ENCODE peak calls at places on chromosomes 13 and 19, in ten cellular contexts. One of them, this sample, is unnamed.

GRCh38 chr19:45508931-45509691 is 1.8 kb downstream of the VASP start:
- DNase-seq in AG09319: no peak
- DNase-seq in nephron progenitor cell: peak
- DNase-seq in cardiac septum: peak
- DNase-seq in C1 segment of cervical spinal cord: peak
- DNase-seq in CD8-positive, alpha-beta memory T cell: no peak
- DNase-seq in left ventricle myocardium inferior: peak
- DNase-seq in activated CD4-positive, alpha-beta T cell treated with anti-CD3 and anti-CD28 coated beads for 36 hours: peak
- DNase-seq in ascending aorta: peak
- DNase-seq in Calu3: peak
- DNase-seq in this sample: peak

GRCh38 chr13:63124863-63125262 is 1709.2 kb upstream of the PCDH20 start:
- DNase-seq in left ventricle myocardium inferior: no peak
- DNase-seq in nephron progenitor cell: no peak
- DNase-seq in C1 segment of cervical spinal cord: no peak
- DNase-seq in ascending aorta: no peak
- DNase-seq in activated CD4-positive, alpha-beta T cell treated with anti-CD3 and anti-CD28 coated beads for 36 hours: no peak
- DNase-seq in CD8-positive, alpha-beta memory T cell: no peak
- DNase-seq in Calu3: no peak
- DNase-seq in cardiac septum: no peak
- DNase-seq in AG09319: no peak
- DNase-seq in this sample: no peak

GRCh38 chr19:12580180-12580694 is 29.0 kb upstream of the ZNF564 start:
- DNase-seq in ascending aorta: no peak
- DNase-seq in AG09319: no peak
- DNase-seq in nephron progenitor cell: no peak
- DNase-seq in left ventricle myocardium inferior: no peak
- DNase-seq in cardiac septum: no peak
- DNase-seq in activated CD4-positive, alpha-beta T cell treated with anti-CD3 and anti-CD28 coated beads for 36 hours: no peak
- DNase-seq in C1 segment of cervical spinal cord: no peak
- DNase-seq in Calu3: no peak
- DNase-seq in CD8-positive, alpha-beta memory T cell: no peak
- DNase-seq in this sample: no peak

GRCh38 chr19:16112778-16113177 is 1.1 kb downstream of the RAB8A start:
- DNase-seq in AG09319: no peak
- DNase-seq in Calu3: no peak
- DNase-seq in ascending aorta: no peak
- DNase-seq in activated CD4-positive, alpha-beta T cell treated with anti-CD3 and anti-CD28 coated beads for 36 hours: no peak
- DNase-seq in left ventricle myocardium inferior: no peak
- DNase-seq in C1 segment of cervical spinal cord: no peak
- DNase-seq in nephron progenitor cell: no peak
- DNase-seq in cardiac septum: no peak
- DNase-seq in CD8-positive, alpha-beta memory T cell: no peak
- DNase-seq in this sample: no peak

GRCh38 chr19:20470345-20471119 is 95.0 kb downstream of the ZNF737 start:
- DNase-seq in cardiac septum: no peak
- DNase-seq in C1 segment of cervical spinal cord: no peak
- DNase-seq in ascending aorta: no peak
- DNase-seq in Calu3: no peak
- DNase-seq in AG09319: no peak
- DNase-seq in nephron progenitor cell: no peak
- DNase-seq in left ventricle myocardium inferior: no peak
- DNase-seq in activated CD4-positive, alpha-beta T cell treated with anti-CD3 and anti-CD28 coated beads for 36 hours: no peak
- DNase-seq in CD8-positive, alpha-beta memory T cell: no peak
- DNase-seq in this sample: no peak

GRCh38 chr13:23470706-23471610 is 37.5 kb upstream of the SACS start:
- DNase-seq in Calu3: peak
- DNase-seq in nephron progenitor cell: no peak
- DNase-seq in cardiac septum: no peak
- DNase-seq in AG09319: no peak
- DNase-seq in ascending aorta: no peak
- DNase-seq in activated CD4-positive, alpha-beta T cell treated with anti-CD3 and anti-CD28 coated beads for 36 hours: no peak
- DNase-seq in CD8-positive, alpha-beta memory T cell: no peak
- DNase-seq in C1 segment of cervical spinal cord: no peak
- DNase-seq in left ventricle myocardium inferior: no peak
- DNase-seq in this sample: no peak

GRCh38 chr13:86758116-86758515 is 913.1 kb upstream of the SLITRK5 start:
- DNase-seq in ascending aorta: no peak
- DNase-seq in Calu3: no peak
- DNase-seq in CD8-positive, alpha-beta memory T cell: no peak
- DNase-seq in C1 segment of cervical spinal cord: no peak
- DNase-seq in AG09319: no peak
- DNase-seq in activated CD4-positive, alpha-beta T cell treated with anti-CD3 and anti-CD28 coated beads for 36 hours: no peak
- DNase-seq in cardiac septum: no peak
- DNase-seq in nephron progenitor cell: no peak
- DNase-seq in left ventricle myocardium inferior: no peak
- DNase-seq in this sample: no peak

GRCh38 chr19:11321206-11322126 is 18.0 kb downstream of the RAB3D start:
- DNase-seq in Calu3: no peak
- DNase-seq in ascending aorta: no peak
- DNase-seq in activated CD4-positive, alpha-beta T cell treated with anti-CD3 and anti-CD28 coated beads for 36 hours: peak
- DNase-seq in cardiac septum: no peak
- DNase-seq in AG09319: no peak
- DNase-seq in left ventricle myocardium inferior: no peak
- DNase-seq in CD8-positive, alpha-beta memory T cell: no peak
- DNase-seq in C1 segment of cervical spinal cord: no peak
- DNase-seq in nephron progenitor cell: no peak
- DNase-seq in this sample: no peak

GRCh38 chr19:39045506-39045905 is 13.2 kb upstream of the FBXO27 start:
- DNase-seq in activated CD4-positive, alpha-beta T cell treated with anti-CD3 and anti-CD28 coated beads for 36 hours: no peak
- DNase-seq in cardiac septum: no peak
- DNase-seq in nephron progenitor cell: no peak
- DNase-seq in CD8-positive, alpha-beta memory T cell: no peak
- DNase-seq in C1 segment of cervical spinal cord: no peak
- DNase-seq in left ventricle myocardium inferior: no peak
- DNase-seq in Calu3: no peak
- DNase-seq in ascending aorta: no peak
- DNase-seq in AG09319: no peak
- DNase-seq in this sample: no peak

GRCh38 chr13:111561091-111561778 is 240.8 kb downstream of the TEX29 start:
- DNase-seq in AG09319: no peak
- DNase-seq in ascending aorta: no peak
- DNase-seq in CD8-positive, alpha-beta memory T cell: no peak
- DNase-seq in activated CD4-positive, alpha-beta T cell treated with anti-CD3 and anti-CD28 coated beads for 36 hours: no peak
- DNase-seq in left ventricle myocardium inferior: no peak
- DNase-seq in Calu3: no peak
- DNase-seq in cardiac septum: peak
- DNase-seq in C1 segment of cervical spinal cord: no peak
- DNase-seq in nephron progenitor cell: no peak
- DNase-seq in this sample: no peak

GRCh38 chr19:3057275-3057714 is 5.0 kb downstream of the TLE5 start:
- DNase-seq in C1 segment of cervical spinal cord: peak
- DNase-seq in nephron progenitor cell: peak
- DNase-seq in left ventricle myocardium inferior: peak
- DNase-seq in CD8-positive, alpha-beta memory T cell: no peak
- DNase-seq in activated CD4-positive, alpha-beta T cell treated with anti-CD3 and anti-CD28 coated beads for 36 hours: no peak
- DNase-seq in Calu3: peak
- DNase-seq in ascending aorta: peak
- DNase-seq in AG09319: no peak
- DNase-seq in cardiac septum: peak
- DNase-seq in this sample: no peak

GRCh38 chr13:20717581-20718542 is 14.4 kb downstream of the IL17D start:
- DNase-seq in Calu3: no peak
- DNase-seq in CD8-positive, alpha-beta memory T cell: no peak
- DNase-seq in left ventricle myocardium inferior: no peak
- DNase-seq in AG09319: no peak
- DNase-seq in C1 segment of cervical spinal cord: no peak
- DNase-seq in activated CD4-positive, alpha-beta T cell treated with anti-CD3 and anti-CD28 coated beads for 36 hours: no peak
- DNase-seq in ascending aorta: no peak
- DNase-seq in nephron progenitor cell: no peak
- DNase-seq in cardiac septum: no peak
- DNase-seq in this sample: no peak

GRCh38 chr13:59715591-59715990 is 448.1 kb downstream of the DIAPH3 start:
- DNase-seq in AG09319: no peak
- DNase-seq in left ventricle myocardium inferior: no peak
- DNase-seq in C1 segment of cervical spinal cord: no peak
- DNase-seq in ascending aorta: no peak
- DNase-seq in Calu3: no peak
- DNase-seq in CD8-positive, alpha-beta memory T cell: no peak
- DNase-seq in cardiac septum: no peak
- DNase-seq in activated CD4-positive, alpha-beta T cell treated with anti-CD3 and anti-CD28 coated beads for 36 hours: no peak
- DNase-seq in nephron progenitor cell: no peak
- DNase-seq in this sample: no peak

GRCh38 chr13:101529419-101529818 is 76.9 kb downstream of the ITGBL1 start:
- DNase-seq in cardiac septum: no peak
- DNase-seq in AG09319: no peak
- DNase-seq in CD8-positive, alpha-beta memory T cell: no peak
- DNase-seq in nephron progenitor cell: no peak
- DNase-seq in ascending aorta: peak
- DNase-seq in left ventricle myocardium inferior: no peak
- DNase-seq in activated CD4-positive, alpha-beta T cell treated with anti-CD3 and anti-CD28 coated beads for 36 hours: peak
- DNase-seq in C1 segment of cervical spinal cord: no peak
- DNase-seq in Calu3: no peak
- DNase-seq in this sample: no peak

GRCh38 chr19:7705387-7706187 is 3.7 kb upstream of the FCER2 start:
- DNase-seq in left ventricle myocardium inferior: peak
- DNase-seq in C1 segment of cervical spinal cord: peak
- DNase-seq in nephron progenitor cell: no peak
- DNase-seq in AG09319: no peak
- DNase-seq in Calu3: no peak
- DNase-seq in cardiac septum: peak
- DNase-seq in CD8-positive, alpha-beta memory T cell: peak
- DNase-seq in ascending aorta: no peak
- DNase-seq in activated CD4-positive, alpha-beta T cell treated with anti-CD3 and anti-CD28 coated beads for 36 hours: peak
- DNase-seq in this sample: no peak

GRCh38 chr13:113453962-113454361 is 674 bp upstream of the ADPRHL1 start:
- DNase-seq in ascending aorta: no peak
- DNase-seq in cardiac septum: no peak
- DNase-seq in activated CD4-positive, alpha-beta T cell treated with anti-CD3 and anti-CD28 coated beads for 36 hours: no peak
- DNase-seq in CD8-positive, alpha-beta memory T cell: no peak
- DNase-seq in left ventricle myocardium inferior: no peak
- DNase-seq in AG09319: peak
- DNase-seq in nephron progenitor cell: no peak
- DNase-seq in C1 segment of cervical spinal cord: no peak
- DNase-seq in Calu3: no peak
- DNase-seq in this sample: no peak

GRCh38 chr13:69199664-69200063 is 908.0 kb upstream of the ATXN8OS start:
- DNase-seq in ascending aorta: no peak
- DNase-seq in AG09319: no peak
- DNase-seq in cardiac septum: no peak
- DNase-seq in C1 segment of cervical spinal cord: no peak
- DNase-seq in activated CD4-positive, alpha-beta T cell treated with anti-CD3 and anti-CD28 coated beads for 36 hours: no peak
- DNase-seq in left ventricle myocardium inferior: no peak
- DNase-seq in Calu3: no peak
- DNase-seq in CD8-positive, alpha-beta memory T cell: no peak
- DNase-seq in nephron progenitor cell: no peak
- DNase-seq in this sample: no peak

GRCh38 chr13:87356314-87356713 is 314.9 kb upstream of the SLITRK5 start:
- DNase-seq in ascending aorta: no peak
- DNase-seq in activated CD4-positive, alpha-beta T cell treated with anti-CD3 and anti-CD28 coated beads for 36 hours: no peak
- DNase-seq in Calu3: peak
- DNase-seq in CD8-positive, alpha-beta memory T cell: no peak
- DNase-seq in left ventricle myocardium inferior: no peak
- DNase-seq in C1 segment of cervical spinal cord: no peak
- DNase-seq in cardiac septum: no peak
- DNase-seq in nephron progenitor cell: no peak
- DNase-seq in AG09319: no peak
- DNase-seq in this sample: no peak

GRCh38 chr19:18520848-18521691 is 800 bp downstream of the ELL start:
- DNase-seq in Calu3: no peak
- DNase-seq in AG09319: no peak
- DNase-seq in C1 segment of cervical spinal cord: peak
- DNase-seq in CD8-positive, alpha-beta memory T cell: no peak
- DNase-seq in cardiac septum: no peak
- DNase-seq in nephron progenitor cell: peak
- DNase-seq in activated CD4-positive, alpha-beta T cell treated with anti-CD3 and anti-CD28 coated beads for 36 hours: peak
- DNase-seq in ascending aorta: no peak
- DNase-seq in left ventricle myocardium inferior: peak
- DNase-seq in this sample: no peak

GRCh38 chr19:3055741-3056453 is 6.4 kb downstream of the TLE5 start:
- DNase-seq in ascending aorta: no peak
- DNase-seq in activated CD4-positive, alpha-beta T cell treated with anti-CD3 and anti-CD28 coated beads for 36 hours: no peak
- DNase-seq in nephron progenitor cell: no peak
- DNase-seq in C1 segment of cervical spinal cord: no peak
- DNase-seq in Calu3: peak
- DNase-seq in cardiac septum: no peak
- DNase-seq in left ventricle myocardium inferior: no peak
- DNase-seq in CD8-positive, alpha-beta memory T cell: no peak
- DNase-seq in AG09319: no peak
- DNase-seq in this sample: no peak

GRCh38 chr13:106513025-106513424 is 22.4 kb downstream of the EFNB2 start:
- DNase-seq in C1 segment of cervical spinal cord: no peak
- DNase-seq in AG09319: no peak
- DNase-seq in nephron progenitor cell: no peak
- DNase-seq in Calu3: no peak
- DNase-seq in ascending aorta: no peak
- DNase-seq in activated CD4-positive, alpha-beta T cell treated with anti-CD3 and anti-CD28 coated beads for 36 hours: no peak
- DNase-seq in left ventricle myocardium inferior: no peak
- DNase-seq in cardiac septum: no peak
- DNase-seq in CD8-positive, alpha-beta memory T cell: no peak
- DNase-seq in this sample: no peak

GRCh38 chr19:18919895-18920204 is 335 bp downstream of the DDX49 start:
- DNase-seq in ascending aorta: no peak
- DNase-seq in left ventricle myocardium inferior: no peak
- DNase-seq in cardiac septum: no peak
- DNase-seq in CD8-positive, alpha-beta memory T cell: no peak
- DNase-seq in nephron progenitor cell: no peak
- DNase-seq in Calu3: no peak
- DNase-seq in activated CD4-positive, alpha-beta T cell treated with anti-CD3 and anti-CD28 coated beads for 36 hours: no peak
- DNase-seq in AG09319: no peak
- DNase-seq in C1 segment of cervical spinal cord: no peak
- DNase-seq in this sample: no peak

GRCh38 chr13:98842858-98843481 is 90.5 kb upstream of the SLC15A1 start:
- DNase-seq in CD8-positive, alpha-beta memory T cell: peak
- DNase-seq in activated CD4-positive, alpha-beta T cell treated with anti-CD3 and anti-CD28 coated beads for 36 hours: peak
- DNase-seq in C1 segment of cervical spinal cord: peak
- DNase-seq in nephron progenitor cell: peak
- DNase-seq in cardiac septum: peak
- DNase-seq in AG09319: peak
- DNase-seq in Calu3: peak
- DNase-seq in left ventricle myocardium inferior: peak
- DNase-seq in ascending aorta: no peak
- DNase-seq in this sample: no peak

GRCh38 chr19:40718774-40719391 is 2.0 kb downstream of the ITPKC start:
- DNase-seq in activated CD4-positive, alpha-beta T cell treated with anti-CD3 and anti-CD28 coated beads for 36 hours: peak
- DNase-seq in AG09319: no peak
- DNase-seq in nephron progenitor cell: peak
- DNase-seq in C1 segment of cervical spinal cord: peak
- DNase-seq in left ventricle myocardium inferior: peak
- DNase-seq in Calu3: peak
- DNase-seq in ascending aorta: no peak
- DNase-seq in cardiac septum: peak
- DNase-seq in CD8-positive, alpha-beta memory T cell: no peak
- DNase-seq in this sample: no peak

GRCh38 chr13:44230736-44231135 is 142.9 kb upstream of the SERP2 start:
- DNase-seq in CD8-positive, alpha-beta memory T cell: no peak
- DNase-seq in nephron progenitor cell: no peak
- DNase-seq in left ventricle myocardium inferior: no peak
- DNase-seq in cardiac septum: no peak
- DNase-seq in activated CD4-positive, alpha-beta T cell treated with anti-CD3 and anti-CD28 coated beads for 36 hours: no peak
- DNase-seq in Calu3: no peak
- DNase-seq in AG09319: no peak
- DNase-seq in C1 segment of cervical spinal cord: no peak
- DNase-seq in ascending aorta: no peak
- DNase-seq in this sample: no peak

GRCh38 chr13:87344176-87344575 is 327.0 kb upstream of the SLITRK5 start:
- DNase-seq in C1 segment of cervical spinal cord: no peak
- DNase-seq in CD8-positive, alpha-beta memory T cell: no peak
- DNase-seq in left ventricle myocardium inferior: no peak
- DNase-seq in ascending aorta: no peak
- DNase-seq in activated CD4-positive, alpha-beta T cell treated with anti-CD3 and anti-CD28 coated beads for 36 hours: no peak
- DNase-seq in AG09319: no peak
- DNase-seq in cardiac septum: no peak
- DNase-seq in Calu3: no peak
- DNase-seq in nephron progenitor cell: no peak
- DNase-seq in this sample: no peak

GRCh38 chr13:114199961-114200672 is 21.1 kb downstream of the CFAP97D2 start:
- DNase-seq in CD8-positive, alpha-beta memory T cell: no peak
- DNase-seq in nephron progenitor cell: no peak
- DNase-seq in left ventricle myocardium inferior: no peak
- DNase-seq in ascending aorta: no peak
- DNase-seq in C1 segment of cervical spinal cord: no peak
- DNase-seq in AG09319: no peak
- DNase-seq in cardiac septum: no peak
- DNase-seq in activated CD4-positive, alpha-beta T cell treated with anti-CD3 and anti-CD28 coated beads for 36 hours: no peak
- DNase-seq in Calu3: no peak
- DNase-seq in this sample: no peak